ENCODE peak calls at places on chromosomes 16 and 17, in nine cellular contexts. M is A673, V is mammary epithelial cell, O is GM23248, W is body of pancreas, R is right lobe of liver, D is tibial artery, U is colonic mucosa, Z is PC-3. G is an unnamed sample.

GRCh38 chr16:56203052-56203451 is 11.8 kb downstream of the GNAO1 start:
- DNase-seq in U (no peak), W (no peak), V (peak; percentile 12), D (peak; percentile 42), R (no peak), O (peak; percentile 26), M (peak; percentile 82), Z (no peak), G (peak; percentile 27)

GRCh38 chr16:74738134-74738541 is 36.5 kb downstream of the FA2H start:
- DNase-seq in D (no peak), V (no peak), O (peak; percentile 19), Z (peak; percentile 77), U (peak; percentile 46), W (no peak), M (no peak), R (no peak), G (no peak)

GRCh38 chr17:51056813-51057510 is 63.7 kb downstream of the SPAG9 start:
- DNase-seq in R (peak; percentile 54), V (peak; percentile 89), D (no peak), M (peak; percentile 81), U (peak; percentile 36), W (peak; percentile 58), Z (peak; percentile 84), O (peak; percentile 92), G (no peak)

GRCh38 chr17:46942441-46943217 is 19.7 kb downstream of the GOSR2 start:
- DNase-seq in O (peak; percentile 84), D (peak; percentile 63), M (peak; percentile 68), V (peak; percentile 27), W (peak; percentile 72), Z (peak; percentile 82), U (peak; percentile 71), R (no peak), G (no peak)

GRCh38 chr16:15690296-15690695 is 40.3 kb downstream of the NDE1 start:
- DNase-seq in D (no peak), Z (no peak), M (no peak), V (no peak), U (no peak), W (no peak), R (no peak), O (peak; percentile 71), G (no peak)

GRCh38 chr17:28712705-28713415 is 1.2 kb upstream of the PROCA1 start:
- DNase-seq in R (no peak), Z (no peak), D (no peak), O (no peak), V (no peak), W (no peak), U (no peak), M (no peak), G (no peak)

GRCh38 chr17:44389723-44390202 is 314 bp upstream of the ITGA2B start:
- DNase-seq in D (no peak), W (no peak), R (peak; percentile 31), M (no peak), V (no peak), U (no peak), O (no peak), Z (no peak), G (no peak)

GRCh38 chr17:51419476-51419875 is 159.1 kb downstream of the UTP18 start:
- DNase-seq in Z (no peak), W (peak; percentile 11), R (no peak), M (no peak), V (no peak), U (no peak), D (no peak), O (no peak), G (no peak)

GRCh38 chr16:58907297-58907696 is 173.2 kb upstream of the GOT2 start:
- DNase-seq in O (no peak), W (no peak), Z (no peak), V (no peak), M (no peak), U (no peak), D (no peak), R (no peak), G (no peak)

GRCh38 chr17:39929657-39930407 is 2.3 kb downstream of the LRRC3C start:
- DNase-seq in Z (peak; percentile 80), D (no peak), U (no peak), O (peak; percentile 82), W (no peak), M (no peak), V (peak; percentile 58), R (no peak), G (no peak)

GRCh38 chr17:43768382-43768781 is 9.8 kb upstream of the SOST start:
- DNase-seq in R (no peak), V (no peak), D (peak; percentile 77), U (peak; percentile 66), M (no peak), Z (no peak), O (no peak), W (no peak), G (no peak)

GRCh38 chr17:73506470-73507435 is 137.5 kb downstream of the SDK2 start:
- DNase-seq in R (no peak), D (no peak), O (no peak), M (peak; percentile 26), W (no peak), Z (peak; percentile 64), U (no peak), V (no peak), G (no peak)

GRCh38 chr16:70660672-70661350 is 14.5 kb downstream of the IL34 start:
- DNase-seq in D (no peak), V (no peak), M (no peak), R (no peak), O (no peak), W (no peak), Z (no peak), U (no peak), G (no peak)

GRCh38 chr16:13863075-13863765 is 56.7 kb upstream of the ERCC4 start:
- DNase-seq in W (no peak), V (no peak), U (no peak), M (no peak), R (no peak), D (no peak), Z (no peak), O (no peak), G (no peak)

DNA sequence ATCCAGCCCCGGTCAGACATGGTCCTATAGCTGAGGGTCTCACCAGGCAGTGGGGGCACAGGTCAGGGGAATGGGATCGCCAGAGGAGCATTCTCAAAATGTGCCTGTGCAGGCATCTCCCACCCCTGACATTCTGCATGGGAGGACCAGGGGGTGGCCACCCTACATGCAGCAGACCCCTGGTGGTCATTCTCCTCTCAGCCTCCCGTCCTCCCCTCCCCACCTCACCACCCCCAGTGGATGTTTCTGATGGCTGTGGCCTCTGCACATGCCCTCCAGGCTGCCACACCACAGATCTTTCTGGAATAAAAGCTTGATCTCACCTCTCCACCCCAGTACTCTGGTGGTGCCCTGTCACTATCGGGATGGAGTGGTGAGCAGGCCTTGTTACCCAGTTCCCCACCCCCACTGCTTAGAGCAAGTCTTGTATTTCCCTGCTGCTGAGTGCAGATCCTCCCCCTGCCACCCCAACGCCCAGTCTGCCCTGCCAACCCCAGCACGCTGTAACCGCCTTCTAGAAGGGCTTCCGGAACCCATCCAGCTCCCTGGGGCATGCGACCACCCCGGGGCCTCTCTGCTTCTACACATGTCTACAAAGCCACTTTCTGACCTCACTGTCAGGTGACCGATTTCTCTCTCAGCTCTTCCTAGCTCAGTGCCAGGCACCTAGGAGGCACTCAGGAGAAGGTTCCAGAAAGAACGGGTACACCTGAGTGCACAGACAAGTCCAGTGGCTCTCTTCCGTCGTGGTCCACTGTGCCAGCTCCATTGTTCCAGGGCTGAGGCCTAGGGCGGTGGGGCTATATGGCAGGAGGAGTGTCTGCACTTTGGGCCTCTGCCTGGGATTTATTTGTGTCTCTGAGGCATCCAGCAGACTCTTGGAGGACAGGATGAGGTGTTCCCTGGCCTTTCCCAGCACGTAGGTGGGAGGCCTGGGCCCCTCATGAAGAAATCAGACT is 9.3 kb downstream of the TBC1D24 start:
- DNase-seq in M (no peak), W (no peak), O (no peak), U (no peak), V (no peak), R (no peak), D (no peak), Z (no peak), G (no peak)
- H3K4me1 ChIP-seq in M (no peaks in the 10 kb centered on the region), W (peaks cover 78% of the 10 kb centered on the region), O (peaks cover 18% of the 10 kb centered on the region), U (peaks cover 4% of the 10 kb centered on the region), V (peaks cover 33% of the 10 kb centered on the region), R (peaks cover 36% of the 10 kb centered on the region), D (no peaks in the 10 kb centered on the region), Z (no peaks in the 10 kb centered on the region), G (peaks cover 10% of the 10 kb centered on the region)

DNA sequence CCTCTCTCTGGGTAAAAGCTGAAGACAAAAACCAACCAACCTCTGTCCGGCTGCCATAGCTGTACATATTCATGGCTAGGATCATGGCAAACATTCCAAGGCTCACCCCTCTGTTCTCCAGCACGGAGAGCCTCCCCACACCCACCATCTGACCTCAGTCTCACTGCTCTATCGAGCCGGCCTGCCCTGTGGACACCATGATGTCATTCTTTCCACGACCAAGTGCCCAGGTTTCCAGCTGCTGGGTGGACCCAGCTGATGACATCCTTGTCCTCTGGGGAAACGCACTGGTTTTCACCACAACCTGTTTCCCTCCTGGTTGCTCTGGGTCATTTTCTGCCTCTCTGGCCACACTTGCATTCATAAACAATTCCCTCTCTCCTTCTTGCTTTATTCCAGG is 67.7 kb downstream of the NDEL1 start:
- DNase-seq in M (no peak), W (no peak), V (no peak), R (no peak), O (peak; percentile 33), D (peak; percentile 50), Z (no peak), U (no peak), G (no peak)
- H3K36me3 ChIP-seq in M (peaks cover 61% of the 10 kb centered on the region), W (no peaks in the 10 kb centered on the region), V (peaks cover 26% of the 10 kb centered on the region), R (peaks cover 5% of the 10 kb centered on the region), O (peaks cover 39% of the 10 kb centered on the region), D (peaks cover 79% of the 10 kb centered on the region), Z (no peaks in the 10 kb centered on the region), U (no peaks in the 10 kb centered on the region), G (no peaks in the 10 kb centered on the region)

GRCh38 chr17:49425004-49425286 is 10.3 kb upstream of the PHB1 start:
- DNase-seq in W (no peak), U (no peak), O (no peak), Z (no peak), V (no peak), D (no peak), M (no peak), R (no peak), G (no peak)

DNA sequence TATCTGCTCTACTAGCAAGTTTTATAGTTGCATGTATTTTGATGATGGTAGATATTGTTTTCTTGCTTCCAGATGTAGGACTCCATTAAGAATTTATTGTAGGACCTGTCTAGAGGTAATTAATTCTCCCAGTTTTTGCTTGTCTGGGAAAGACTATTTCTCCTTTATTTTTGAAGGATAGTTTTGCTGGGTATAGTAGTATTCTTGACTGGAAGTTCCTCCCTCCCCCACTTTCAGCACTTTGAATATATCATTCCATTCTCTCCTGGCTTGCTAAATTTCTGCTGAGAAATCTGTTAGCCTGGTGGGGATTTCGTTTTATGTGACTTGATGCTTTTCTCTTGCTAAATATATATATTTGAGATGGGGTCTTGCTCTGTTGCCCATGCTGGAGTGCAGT is 8.0 kb upstream of the PHB1 start:
- DNase-seq in O (no peak), D (no peak), V (no peak), M (no peak), U (no peak), R (no peak), W (no peak), Z (no peak), G (no peak)
- H3K9me3 ChIP-seq in O (no peaks in the 10 kb centered on the region), D (no peaks in the 10 kb centered on the region), V (peaks cover 6% of the 10 kb centered on the region), M (peaks cover 10% of the 10 kb centered on the region), U (no peaks in the 10 kb centered on the region), R (no peaks in the 10 kb centered on the region), W (no peaks in the 10 kb centered on the region), Z (peaks cover 9% of the 10 kb centered on the region), G (no peaks in the 10 kb centered on the region)

DNA sequence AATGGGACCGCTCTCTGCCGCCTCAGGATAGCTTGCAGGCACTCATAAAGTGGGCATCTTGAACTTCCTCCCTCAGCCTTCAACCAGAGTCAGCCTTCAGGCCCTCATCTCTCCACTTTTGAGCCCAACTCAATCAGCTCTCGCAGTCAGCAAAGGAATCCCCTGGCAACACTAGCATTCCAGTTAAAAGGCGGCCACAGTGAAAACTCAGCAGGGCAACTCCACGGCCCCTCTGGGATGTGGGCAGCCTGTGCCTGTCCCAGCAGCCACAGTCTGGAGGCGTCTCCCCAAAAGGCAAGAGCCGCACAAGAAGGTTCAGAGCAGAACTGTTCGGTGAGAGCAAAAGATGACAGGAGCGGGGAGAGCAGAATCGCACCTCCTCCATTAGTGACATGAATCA is 9.0 kb downstream of the TMEM11 start:
- DNase-seq in O (no peak), U (no peak), V (no peak), W (no peak), D (no peak), R (no peak), Z (no peak), M (no peak), G (no peak)
- H3K4me1 ChIP-seq in O (peaks cover 32% of the 10 kb centered on the region), U (no peaks in the 10 kb centered on the region), V (peaks cover 38% of the 10 kb centered on the region), W (peaks cover 22% of the 10 kb centered on the region), D (peaks cover 35% of the 10 kb centered on the region), R (no peaks in the 10 kb centered on the region), Z (no peaks in the 10 kb centered on the region), M (no peaks in the 10 kb centered on the region), G (peaks cover 3% of the 10 kb centered on the region)